ENCODE peak calls at places on chromosomes 4 and X, in ten cellular contexts. L is DMS153; F is suprapubic skin; C is lower lobe of right lung; H is Peyer's patch; J is mucosa of descending colon; O is stimulated activated CD8-positive, alpha-beta memory T cell treated with anti-CD3 and anti-CD28 coated beads, Interleukin-7, amount 100 ng/mL, for 24 hours; S is IMR-90; Q is activated T-cell treated with anti-CD3 and anti-CD28 coated beads for 24 hours; B is mesenteric fat pad. W is an unnamed sample.

GRCh38 chr4:15779336-15779735 is 1.2 kb downstream of the CD38 start:
- DNase-seq in L (no peak), F (peak; percentile 60), C (peak; percentile 61), H (no peak), J (no peak), O (no peak), S (peak; percentile 53), Q (no peak), B (no peak), W (no peak)

GRCh38 chrX:68837119-68837518 is 8.3 kb downstream of the EFNB1 start:
- DNase-seq in L (no peak), F (peak; percentile 2), C (no peak), H (no peak), J (no peak), O (no peak), S (no peak), Q (no peak), B (peak; percentile 3), W (peak; percentile 38)

GRCh38 chr4:67699603-67700002 is 1.4 kb downstream of the UBA6 start:
- DNase-seq in L (no peak), F (no peak), C (no peak), H (no peak), J (peak; percentile 43), O (no peak), S (no peak), Q (no peak), B (no peak), W (no peak)

GRCh38 chr4:150647008-150647407 is 65.1 kb downstream of the MAB21L2 start:
- DNase-seq in L (no peak), F (no peak), C (no peak), H (no peak), J (no peak), O (no peak), S (peak; percentile 56), Q (no peak), B (no peak), W (no peak)

GRCh38 chrX:38206542-38206941 is 14.1 kb downstream of the SRPX start:
- DNase-seq in L (no peak), F (no peak), C (no peak), H (no peak), J (no peak), O (no peak), S (no peak), Q (no peak), B (no peak), W (no peak)

GRCh38 chr4:168560184-168560834 is 63.5 kb downstream of the PALLD start:
- DNase-seq in L (peak; percentile 59), F (no peak), C (no peak), H (no peak), J (no peak), O (no peak), S (peak; percentile 70), Q (no peak), B (no peak), W (no peak)

GRCh38 chrX:16114640-16115039 is 8.7 kb upstream of the GRPR start:
- DNase-seq in L (no peak), F (no peak), C (no peak), H (no peak), J (no peak), O (no peak), S (peak; percentile 83), Q (no peak), B (no peak), W (no peak)

GRCh38 chr4:162406637-162407370 is 243.0 kb upstream of the FSTL5 start:
- DNase-seq in L (no peak), F (no peak), C (no peak), H (peak; percentile 53), J (peak; percentile 53), O (no peak), S (no peak), Q (no peak), B (no peak), W (no peak)

GRCh38 chr4:14874990-14875389 is 127.3 kb upstream of the CPEB2 start:
- DNase-seq in L (no peak), F (no peak), C (no peak), H (no peak), J (no peak), O (no peak), S (no peak), Q (no peak), B (no peak), W (no peak)